ENCODE peak calls at places on chromosomes 6 and 20, in nine cellular contexts. H is psoas muscle; I is fibroblast of lung; L is lung microvascular endothelial cell; P is Ammon's horn; E is stimulated activated CD4-positive, alpha-beta T cell treated with anti-CD3 and anti-CD28 coated beads, Interleukin-1b, Interleukin-23, amount 100 ng/mL, for 1 hour; V is tibial artery; U is sigmoid colon; T is naive thymus-derived CD4-positive, alpha-beta T cell. R is an unnamed sample.

GRCh38 chr20:57879437-57880115 is 169.8 kb upstream of the PMEPA1 start:
- DNase-seq in U (peak), H (no peak), L (no peak), E (no peak), P (no peak), V (peak), T (no peak), I (no peak), R (no peak)

GRCh38 chr20:43744121-43744520 is 17.3 kb upstream of the GTSF1L start:
- DNase-seq in P (no peak), E (no peak), H (no peak), T (peak), L (no peak), I (peak), U (no peak), V (no peak), R (no peak)

GRCh38 chr6:1111361-1111760 is 200.5 kb upstream of the FOXQ1 start:
- DNase-seq in H (no peak), V (no peak), P (no peak), U (no peak), I (no peak), L (no peak), E (no peak), T (no peak), R (no peak)

GRCh38 chr6:114367315-114367961 is 24.6 kb upstream of the HS3ST5 start:
- DNase-seq in U (no peak), T (no peak), E (no peak), I (no peak), V (no peak), P (no peak), H (no peak), L (no peak), R (no peak)

GRCh38 chr6:152750694-152751093 is at the start of gene VIP:
- DNase-seq in T (no peak), L (peak), U (no peak), E (no peak), P (no peak), I (peak), H (no peak), V (no peak), R (no peak)

GRCh38 chr6:5333653-5334052 is 72.3 kb downstream of the FARS2 start:
- DNase-seq in L (peak), T (no peak), I (peak), H (no peak), P (no peak), E (no peak), U (no peak), V (no peak), R (no peak)

GRCh38 chr6:70563540-70563939 is 3.2 kb upstream of the SDHAF4 start:
- DNase-seq in U (no peak), L (no peak), I (no peak), P (no peak), H (peak), T (no peak), E (no peak), V (no peak), R (no peak)

GRCh38 chr20:19582782-19583181 is 175.3 kb upstream of the RIN2 start:
- DNase-seq in V (no peak), H (no peak), E (no peak), I (no peak), P (no peak), U (no peak), T (no peak), L (no peak), R (no peak)

GRCh38 chr6:16049178-16049577 is 79.7 kb upstream of the MYLIP start:
- DNase-seq in I (peak), L (no peak), U (no peak), H (no peak), P (no peak), V (no peak), T (no peak), E (no peak), R (no peak)

R was measured in central memory CD4-positive, alpha-beta T cell.